ENCODE peak calls at places on chromosomes 16 and 17, in six cellular contexts. V is GM12878, X is K562, C is GM12891, K is HepG2, H is H1. I is an unnamed sample.

GRCh38 chr17:17433260-17433659 is 43.5 kb upstream of the MED9 start:
- DNase-seq in H (no peak), V (no peak), C (no peak), K (peak; percentile 67), X (no peak), I (no peak)

GRCh38 chr16:30628628-30629342 is 18.6 kb upstream of the ZNF689 start:
- DNase-seq in H (peak; percentile 98), V (no peak), X (peak; percentile 68), C (peak; percentile 51), K (peak; percentile 81), I (peak; percentile 54)

GRCh38 chr17:3447625-3448024 is 14.0 kb upstream of the OR1E2 start:
- DNase-seq in K (peak; percentile 6), V (no peak), X (peak; percentile 7), C (no peak), H (no peak), I (no peak)

GRCh38 chr16:89602273-89602951 is 11.0 kb upstream of the DPEP1 start:
- DNase-seq in X (peak; percentile 34), C (no peak), K (no peak), H (peak; percentile 74), V (no peak), I (no peak)

GRCh38 chr16:88639231-88640038 is 1.1 kb downstream of the IL17C start:
- DNase-seq in C (no peak), H (peak; percentile 93), X (peak; percentile 60), K (no peak), V (no peak), I (no peak)

GRCh38 chr17:45005700-45006099 is 37.6 kb upstream of the C1QL1 start:
- DNase-seq in X (no peak), V (no peak), K (no peak), H (no peak), C (no peak), I (no peak)

GRCh38 chr16:5450435-5451104 is 353.0 kb upstream of the EEF2KMT start:
- DNase-seq in K (no peak), C (no peak), H (peak; percentile 62), V (no peak), X (no peak), I (no peak)

GRCh38 chr16:59392911-59393310 is 658.8 kb upstream of the GOT2 start:
- DNase-seq in H (no peak), C (no peak), X (no peak), V (no peak), K (no peak), I (no peak)

GRCh38 chr16:27795992-27796614 is 246.2 kb downstream of the KATNIP start:
- DNase-seq in X (peak; percentile 63), H (peak; percentile 91), V (no peak), C (no peak), K (peak; percentile 51), I (no peak)

GRCh38 chr17:57810740-57811632 is 38.9 kb downstream of the MRPS23 start:
- DNase-seq in K (peak; percentile 25), H (no peak), X (no peak), C (no peak), V (no peak), I (no peak)

GRCh38 chr17:36611345-36612072 is 10.1 kb downstream of the MRM1 start:
- DNase-seq in X (peak; percentile 48), V (no peak), C (no peak), H (no peak), K (no peak), I (no peak)

DNA sequence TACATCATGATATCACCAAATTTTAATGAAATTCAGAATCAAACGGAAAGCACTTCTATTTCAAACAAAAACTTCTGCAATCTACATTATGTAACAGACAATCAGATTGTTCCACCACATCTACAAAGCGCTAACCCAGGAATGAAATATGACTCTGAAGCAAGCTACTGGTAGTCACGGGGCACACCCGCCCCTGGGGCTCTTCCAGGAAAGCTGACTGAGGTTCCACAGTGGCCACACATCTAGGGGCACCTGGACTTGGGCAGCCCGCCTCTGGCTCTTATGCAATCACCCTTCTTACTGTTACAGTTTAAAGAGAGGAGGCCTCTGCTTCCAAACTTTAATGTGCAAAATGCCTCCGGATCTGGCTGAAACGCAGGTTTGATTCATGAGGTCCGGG is 27.5 kb downstream of the ZCCHC14 start:
- DNase-seq in K (peak; percentile 79), H (no peak), X (peak; percentile 39), C (no peak), V (no peak), I (no peak)
- TF ChIP-seq POLR2AphosphoS5 in K (no peak), H (no peak), X (no peak), C (no peak), V (no peak), I (no peak)

GRCh38 chr16:50683689-50684374 is 2.7 kb upstream of the SNX20 start:
- DNase-seq in C (no peak), K (no peak), H (no peak), V (peak; percentile 87), X (no peak), I (peak; percentile 56)

GRCh38 chr16:50680556-50680893 is 587 bp downstream of the SNX20 start:
- DNase-seq in K (no peak), V (no peak), H (no peak), X (no peak), C (no peak), I (no peak)

GRCh38 chr16:50679266-50679665 is 1.8 kb downstream of the SNX20 start:
- DNase-seq in K (no peak), H (no peak), V (no peak), C (no peak), X (no peak), I (no peak)

GRCh38 chr16:50679676-50680555 is 1.2 kb downstream of the SNX20 start:
- DNase-seq in K (no peak), V (no peak), H (no peak), C (no peak), X (no peak), I (no peak)

GRCh38 chr16:50680907-50681885 is at the start of gene SNX20:
- DNase-seq in V (peak; percentile 63), K (no peak), C (no peak), H (no peak), X (no peak), I (peak; percentile 60)
- TF ChIP-seq POLR2A in V (peak; percentile 68), K (no peak), C (peak; percentile 61), H (no peak), X (no peak), I (peak; percentile 69)

GRCh38 chr17:38738007-38738662 is 8.0 kb downstream of the CISD3 start:
- DNase-seq in V (no peak), X (no peak), C (peak; percentile 77), H (no peak), K (no peak), I (no peak)

GRCh38 chr17:38733315-38734234 is 3.4 kb downstream of the CISD3 start:
- DNase-seq in V (no peak), C (no peak), X (no peak), H (no peak), K (peak; percentile 68), I (no peak)

GRCh38 chr17:38732376-38733314 is 2.5 kb downstream of the CISD3 start:
- DNase-seq in H (no peak), C (no peak), K (no peak), V (no peak), X (no peak), I (no peak)

GRCh38 chr17:38734235-38734633 is 4.1 kb downstream of the CISD3 start:
- DNase-seq in H (no peak), K (no peak), V (no peak), C (no peak), X (no peak), I (no peak)

DNA sequence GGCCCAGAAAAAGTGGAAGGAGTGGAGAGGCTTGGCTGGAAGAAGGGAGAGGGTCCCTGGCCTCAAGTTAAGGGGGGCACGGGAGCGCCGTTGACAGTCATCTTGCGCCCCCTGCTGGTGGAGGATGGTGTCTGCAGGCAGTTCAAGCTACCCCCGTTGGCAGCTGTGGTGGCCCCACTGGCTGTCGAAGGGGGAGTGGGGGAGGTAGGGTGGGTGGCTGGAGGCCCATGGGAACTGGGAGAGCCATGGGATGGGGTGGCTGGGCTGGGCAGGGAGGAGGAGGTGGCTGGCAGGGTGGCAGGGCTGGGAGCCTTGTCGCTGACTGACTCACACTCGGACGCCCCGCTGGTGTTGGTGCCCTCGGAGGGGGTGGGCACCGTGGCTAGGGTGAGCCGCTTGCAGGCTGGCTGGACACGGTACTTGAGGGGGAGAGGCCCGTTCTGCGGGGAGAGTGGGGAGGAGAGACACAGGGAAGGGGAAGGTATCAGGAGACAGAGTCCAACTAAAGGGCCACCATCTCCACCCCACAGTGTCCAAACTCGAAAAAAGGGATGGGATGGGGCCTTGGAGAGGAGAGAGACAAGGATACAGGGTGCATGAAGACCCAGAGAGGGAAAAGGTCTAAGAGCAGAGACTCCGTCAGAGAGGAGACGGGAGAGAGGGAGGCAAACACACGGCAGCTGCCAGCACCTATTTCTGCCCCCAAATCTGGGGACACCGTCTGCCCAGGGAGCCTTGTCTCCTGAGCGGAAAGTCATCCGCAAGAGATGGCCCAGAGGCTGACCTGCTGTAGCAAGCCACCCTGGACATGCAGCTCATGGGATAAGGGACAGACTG is 5.2 kb downstream of the CISD3 start:
- DNase-seq in X (peak; percentile 82), C (peak; percentile 86), V (no peak), K (peak; percentile 33), H (peak; percentile 93), I (peak; percentile 91)
- TF ChIP-seq TAF1 in X (no peak), C (no peak), V (no peak), K (no peak), H (no peak), I (no peak)

GRCh38 chr16:1763521-1764511 is 7.5 kb downstream of the NME3 start:
- DNase-seq in K (no peak), X (peak; percentile 97), V (no peak), C (no peak), H (peak; percentile 92), I (no peak)
- TF ChIP-seq POLR2AphosphoS5 in K (no peak), X (no peak), V (no peak), C (no peak), H (no peak), I (no peak)

GRCh38 chr17:75904749-75905521 is at the start of gene MRPL38:
- DNase-seq in X (peak; percentile 93), V (peak; percentile 80), H (peak; percentile 98), K (peak; percentile 95), C (peak; percentile 99), I (peak; percentile 99)
- TF ChIP-seq POLR2A in X (peak; percentile 67), V (peak; percentile 91), H (peak; percentile 71), K (peak; percentile 86), C (peak; percentile 57), I (peak; percentile 84)

GRCh38 chr17:69130627-69131293 is 10.9 kb downstream of the ABCA6 start:
- DNase-seq in V (no peak), X (no peak), K (no peak), C (no peak), H (no peak), I (no peak)

DNA sequence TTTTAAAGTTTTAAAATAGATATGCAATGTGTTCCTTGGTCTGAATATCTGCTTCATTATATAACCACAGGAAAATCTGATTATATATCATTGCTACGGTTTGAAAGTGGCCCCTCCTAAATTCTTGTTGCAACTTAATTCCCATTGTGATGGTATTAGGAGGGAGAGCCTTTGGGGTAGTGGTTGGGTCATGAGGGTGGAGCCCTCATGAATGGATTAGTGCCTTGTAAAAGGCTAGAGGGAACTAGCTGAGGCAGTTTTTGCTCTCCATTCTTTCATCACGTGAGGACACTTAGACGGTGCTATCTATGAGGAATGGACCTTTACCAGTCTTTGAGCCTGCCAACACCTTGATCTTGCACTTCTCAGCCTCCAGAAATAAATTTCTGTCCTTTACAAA is 7.6 kb downstream of the ABCA6 start:
- DNase-seq in K (no peak), V (no peak), X (no peak), C (no peak), H (no peak), I (no peak)
- TF ChIP-seq TAF1 in K (no peak), V (no peak), X (no peak), C (no peak), H (no peak), I (no peak)